ENCODE peak calls at places on chromosome 17, in six cellular contexts. Q is GM23338, Z is mesenchymal stem cell, I is GM23248, V is colonic mucosa, E is body of pancreas. U is an unnamed sample. For H3K4me1, the result is how much of the 10 kb centered on the place peaks cover.

GRCh38 chr17:82729479-82730260 is 5.7 kb upstream of the FN3K start:
- DNase-seq in Q (no peak), Z (no peak), I (no peak), V (no peak), E (no peak), U (no peak)

GRCh38 chr17:67532326-67532871 is 155.3 kb downstream of the PITPNC1 start:
- DNase-seq in Q (no peak), Z (no peak), I (no peak), V (no peak), E (peak), U (no peak)

GRCh38 chr17:10698116-10698818 is 873 bp downstream of the ADPRM start:
- DNase-seq in Q (peak), Z (peak), I (peak), V (no peak), E (no peak), U (no peak)

GRCh38 chr17:59010026-59010425 is 96.7 kb downstream of the TRIM37 start:
- DNase-seq in Q (no peak), Z (no peak), I (no peak), V (no peak), E (no peak), U (no peak)

GRCh38 chr17:81685108-81685507 is 1.3 kb downstream of the HGS start:
- DNase-seq in Q (no peak), Z (peak), I (peak), V (no peak), E (no peak), U (peak)

GRCh38 chr17:10001296-10001904 is 96.3 kb upstream of the RCVRN start:
- DNase-seq in Q (no peak), Z (no peak), I (no peak), V (no peak), E (no peak), U (no peak)

GRCh38 chr17:3828852-3829232 is 17.2 kb downstream of the NCBP3 start:
- DNase-seq in Q (no peak), Z (no peak), I (no peak), V (no peak), E (no peak), U (no peak)

GRCh38 chr17:44826123-44826790 is 3.8 kb downstream of the GJC1 start:
- DNase-seq in Q (no peak), Z (no peak), I (peak), V (no peak), E (no peak), U (no peak)

GRCh38 chr17:44354582-44355309 is 8.9 kb downstream of the FAM171A2 start:
- DNase-seq in Q (peak), Z (no peak), I (peak), V (peak), E (peak), U (peak)

GRCh38 chr17:1644493-1645206 is 882 bp downstream of the SCARF1 start:
- DNase-seq in Q (no peak), Z (peak), I (peak), V (no peak), E (no peak), U (no peak)

GRCh38 chr17:4631836-4632582 is 9.5 kb downstream of the ALOX15 start:
- DNase-seq in Q (peak), Z (peak), I (peak), V (no peak), E (no peak), U (no peak)

GRCh38 chr17:21289902-21290571 is 5.5 kb downstream of the MAP2K3 start:
- DNase-seq in Q (no peak), Z (no peak), I (peak), V (no peak), E (peak), U (no peak)

GRCh38 chr17:40253565-40253964 is 34.1 kb upstream of the CDC6 start:
- DNase-seq in Q (no peak), Z (no peak), I (no peak), V (no peak), E (no peak), U (no peak)

GRCh38 chr17:4436846-4437245 is 3.1 kb downstream of the SPNS3 start:
- DNase-seq in Q (no peak), Z (no peak), I (no peak), V (no peak), E (no peak), U (no peak)

GRCh38 chr17:17129466-17129865 is 76.7 kb downstream of the PLD6 start:
- DNase-seq in Q (no peak), Z (no peak), I (no peak), V (no peak), E (no peak), U (no peak)

GRCh38 chr17:47720754-47721533 is 12.1 kb upstream of the TBX21 start:
- DNase-seq in Q (peak), Z (peak), I (peak), V (no peak), E (no peak), U (peak)

GRCh38 chr17:55295411-55296170 is 30.8 kb downstream of the HLF start:
- DNase-seq in Q (peak), Z (peak), I (peak), V (peak), E (peak), U (peak)

GRCh38 chr17:34443832-34444469 is 80.9 kb upstream of the CCL1 start:
- DNase-seq in Q (peak), Z (no peak), I (no peak), V (no peak), E (no peak), U (peak)

GRCh38 chr17:82864721-82865240 is 25.0 kb upstream of the ZNF750 start:
- DNase-seq in Q (no peak), Z (no peak), I (no peak), V (no peak), E (no peak), U (no peak)

GRCh38 chr17:71902931-71903506 is 217.8 kb upstream of the SOX9 start:
- DNase-seq in Q (no peak), Z (no peak), I (peak), V (no peak), E (no peak), U (no peak)

GRCh38 chr17:27959382-27959709 is 66.2 kb upstream of the LYRM9 start:
- DNase-seq in Q (peak), Z (no peak), I (no peak), V (no peak), E (no peak), U (no peak)

GRCh38 chr17:63222655-63223054 is 223.5 kb downstream of the CYB561 start:
- DNase-seq in Q (peak), Z (peak), I (peak), V (no peak), E (no peak), U (no peak)

GRCh38 chr17:39704821-39705551 is 5.1 kb downstream of the ERBB2 start:
- DNase-seq in Q (peak), Z (peak), I (peak), V (no peak), E (no peak), U (no peak)

GRCh38 chr17:37259030-37259735 is 116.6 kb upstream of the C17orf78 start:
- DNase-seq in Q (no peak), Z (peak), I (peak), V (no peak), E (no peak), U (no peak)

GRCh38 chr17:69066482-69066881 is 5.8 kb upstream of the ABCA9 start:
- DNase-seq in Q (no peak), Z (no peak), I (no peak), V (no peak), E (no peak), U (no peak)

GRCh38 chr17:31394544-31394943 is 3.1 kb downstream of the RAB11FIP4 start:
- DNase-seq in Q (peak), Z (peak), I (peak), V (peak), E (peak), U (peak)

DNA sequence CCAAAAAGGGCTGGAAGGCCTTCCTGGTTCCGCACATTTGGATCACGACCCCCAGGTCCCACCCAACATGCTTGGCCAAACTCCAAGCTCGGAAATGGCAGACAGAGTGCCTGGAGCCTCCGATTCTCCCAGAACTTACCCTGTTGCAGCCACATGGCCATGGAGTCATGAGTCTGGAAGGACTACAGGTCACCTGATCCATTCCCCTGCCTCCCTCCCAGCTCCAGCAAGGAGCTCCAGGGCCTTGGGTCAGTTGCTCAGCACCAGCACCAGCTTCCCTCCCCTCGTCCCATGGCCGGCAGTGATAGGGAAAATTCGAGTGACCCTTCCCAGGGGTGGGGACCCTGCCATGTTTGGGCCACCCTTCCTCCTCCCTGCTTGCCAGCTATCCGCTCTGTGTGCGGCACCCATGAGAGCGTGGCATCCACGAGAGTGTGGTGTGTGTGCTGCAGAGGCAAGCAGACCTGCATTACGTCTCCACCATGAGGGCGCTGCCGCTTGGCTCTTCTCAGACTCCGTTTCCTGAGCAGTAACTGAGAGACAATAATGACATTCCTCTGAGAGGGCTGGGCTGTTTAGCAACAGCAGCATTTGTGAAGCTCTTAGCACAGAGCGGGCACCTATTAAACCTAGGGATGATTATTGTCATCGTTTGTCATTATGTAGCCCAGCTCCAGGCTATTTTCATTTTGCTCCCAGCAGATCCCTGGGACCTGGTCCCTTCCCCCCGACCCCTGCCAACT is 21.3 kb upstream of the RPL38 start:
- DNase-seq in Q (no peak), Z (no peak), I (no peak), V (no peak), E (no peak), U (no peak)
- H3K4me1 ChIP-seq in Q (under half), Z (under half), I (under half), V (under half), E (under half), U (under half)

DNA sequence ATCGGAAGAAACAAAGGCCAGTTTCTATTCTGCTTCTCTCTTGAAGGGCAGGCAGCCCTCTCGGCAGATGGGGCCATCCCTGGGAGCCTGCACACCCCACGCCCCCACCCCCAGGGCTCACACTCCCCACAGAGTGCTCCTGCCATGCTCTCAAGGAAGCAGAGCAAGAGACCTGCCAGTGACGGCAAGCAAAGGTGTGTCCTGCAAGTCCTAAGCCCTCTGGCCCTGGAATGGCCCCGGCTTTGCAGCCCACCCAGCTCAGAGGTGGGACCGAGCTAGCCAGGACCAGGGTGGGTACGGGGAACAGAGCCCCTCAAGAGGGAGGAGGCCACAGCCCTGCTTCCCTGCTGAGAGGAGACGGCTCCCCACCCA is 91.7 kb downstream of the RBFOX3 start:
- DNase-seq in Q (no peak), Z (no peak), I (no peak), V (no peak), E (no peak), U (no peak)
- H3K4me1 ChIP-seq in Q (under half), Z (under half), I (under half), V (under half), E (under half), U (under half)

GRCh38 chr17:49338883-49339282 is 23.2 kb downstream of the ZNF652 start:
- DNase-seq in Q (no peak), Z (peak), I (no peak), V (no peak), E (no peak), U (no peak)
- H3K4me1 ChIP-seq in Q (under half), Z (under half), I (under half), V (under half), E (under half), U (under half)

GRCh38 chr17:80259642-80260535 is 763 bp upstream of the RNF213 start:
- DNase-seq in Q (peak), Z (peak), I (peak), V (peak), E (peak), U (peak)
- H3K4me1 ChIP-seq in Q (under half), Z (under half), I (under half), V (under half), E (under half), U (under half)

GRCh38 chr17:46181940-46182339 is 11.3 kb downstream of the KANSL1 start:
- DNase-seq in Q (no peak), Z (no peak), I (no peak), V (no peak), E (no peak), U (no peak)

GRCh38 chr17:46182961-46183360 is 10.3 kb downstream of the KANSL1 start:
- DNase-seq in Q (peak), Z (no peak), I (no peak), V (no peak), E (no peak), U (peak)

GRCh38 chr17:46179375-46179999 is 13.7 kb downstream of the KANSL1 start:
- DNase-seq in Q (peak), Z (no peak), I (no peak), V (no peak), E (no peak), U (no peak)

GRCh38 chr17:46180895-46181279 is 12.3 kb downstream of the KANSL1 start:
- DNase-seq in Q (no peak), Z (no peak), I (peak), V (no peak), E (no peak), U (no peak)

GRCh38 chr17:46184696-46185095 is 8.5 kb downstream of the KANSL1 start:
- DNase-seq in Q (no peak), Z (no peak), I (no peak), V (no peak), E (no peak), U (no peak)
- H3K4me1 ChIP-seq in Q (half or more), Z (under half), I (under half), V (under half), E (half or more), U (under half)

DNA sequence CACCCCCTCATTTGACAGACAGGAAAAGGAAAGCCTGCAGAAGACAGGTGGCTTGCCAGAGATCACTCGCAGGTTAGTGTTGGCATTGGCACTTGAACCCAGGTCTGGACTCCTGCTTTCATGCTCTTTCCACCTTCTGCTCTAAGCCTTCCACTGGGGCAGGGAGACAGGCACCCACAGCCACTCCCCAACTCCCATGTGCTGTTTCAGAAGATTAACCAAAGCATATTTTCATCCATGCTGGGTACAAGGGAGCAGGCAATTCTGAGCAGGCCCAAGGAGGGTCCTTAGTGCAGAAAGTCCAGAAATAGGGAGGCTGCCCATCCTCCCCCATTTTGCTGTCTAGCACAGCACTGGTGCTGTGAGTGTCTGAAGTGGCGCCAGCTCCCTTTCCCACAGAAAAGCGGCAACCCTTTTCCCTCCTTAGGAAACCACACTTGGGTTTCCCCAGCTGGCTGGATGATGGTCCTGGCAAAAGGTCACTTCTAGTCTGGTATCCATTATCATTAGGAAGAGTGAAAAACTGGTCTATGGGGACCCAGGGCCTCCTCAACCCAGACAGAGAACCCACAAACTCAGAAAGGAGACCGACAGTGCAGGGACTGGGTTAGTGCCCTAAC is 2.0 kb upstream of the CAVIN1 start:
- DNase-seq in Q (no peak), Z (peak), I (peak), V (no peak), E (no peak), U (no peak)
- H3K4me1 ChIP-seq in Q (under half), Z (under half), I (under half), V (under half), E (under half), U (under half)

GRCh38 chr17:76755285-76755684 is 17.4 kb downstream of the MFSD11 start:
- DNase-seq in Q (no peak), Z (no peak), I (no peak), V (no peak), E (no peak), U (no peak)
- H3K4me1 ChIP-seq in Q (under half), Z (under half), I (under half), V (under half), E (under half), U (under half)